ENCODE peak calls at places on chromosomes 4 and X, in six cellular contexts. Z, K, E, G, L and C are unnamed samples.

GRCh38 chr4:2135083-2135482 is 76.0 kb downstream of the NAT8L start:
- DNase-seq in Z (no peak), K (no peak), E (no peak), G (no peak), L (peak; percentile 26), C (no peak)

GRCh38 chr4:123350726-123351125 is 45.9 kb upstream of the SPRY1 start:
- DNase-seq in Z (no peak), K (no peak), E (no peak), G (no peak), L (no peak), C (no peak)

GRCh38 chr4:139403457-139403856 is 50.5 kb upstream of the RAB33B start:
- DNase-seq in Z (no peak), K (no peak), E (no peak), G (no peak), L (no peak), C (no peak)

GRCh38 chr4:13348216-13348615 is 135.9 kb downstream of the RAB28 start:
- DNase-seq in Z (no peak), K (no peak), E (no peak), G (no peak), L (no peak), C (no peak)

GRCh38 chr4:41678086-41678485 is 70.4 kb downstream of the PHOX2B start:
- DNase-seq in Z (no peak), K (no peak), E (no peak), G (no peak), L (no peak), C (no peak)

GRCh38 chr4:40687676-40688389 is 58.2 kb upstream of the RBM47 start:
- DNase-seq in Z (no peak), K (no peak), E (no peak), G (no peak), L (no peak), C (no peak)

GRCh38 chrX:13598877-13599276 is 29.5 kb downstream of the EGFL6 start:
- DNase-seq in Z (no peak), K (peak; percentile 9), E (no peak), G (no peak), L (no peak), C (no peak)

GRCh38 chrX:10512258-10512657 is 108.1 kb downstream of the MID1 start:
- DNase-seq in Z (no peak), K (no peak), E (no peak), G (no peak), L (no peak), C (no peak)

GRCh38 chrX:130716822-130717405 is 186.1 kb downstream of the ENOX2 start:
- DNase-seq in Z (no peak), K (no peak), E (no peak), G (no peak), L (no peak), C (no peak)

GRCh38 chrX:11970935-11971334 is 167.3 kb upstream of the FRMPD4 start:
- DNase-seq in Z (no peak), K (no peak), E (no peak), G (no peak), L (no peak), C (no peak)

GRCh38 chrX:57821703-57822375 is 88.4 kb downstream of the ZXDA start:
- DNase-seq in Z (no peak), K (peak; percentile 52), E (peak; percentile 17), G (peak; percentile 0), L (peak; percentile 27), C (peak; percentile 32)

GRCh38 chrX:154487518-154488290 is 1.3 kb upstream of the UBL4A start:
- DNase-seq in Z (no peak), K (no peak), E (no peak), G (no peak), L (no peak), C (no peak)

GRCh38 chrX:119399772-119400101 is 601 bp downstream of the SLC25A43 start:
- DNase-seq in Z (no peak), K (no peak), E (no peak), G (no peak), L (no peak), C (no peak)

GRCh38 chrX:826026-826425 is 195.4 kb downstream of the SHOX start:
- DNase-seq in Z (no peak), K (no peak), E (no peak), G (no peak), L (no peak), C (no peak)

GRCh38 chr4:82614868-82615449 is 53.2 kb upstream of the TMEM150C start:
- DNase-seq in Z (no peak), K (no peak), E (no peak), G (no peak), L (no peak), C (no peak)

GRCh38 chr4:95314573-95314972 is 234.2 kb downstream of the UNC5C start:
- DNase-seq in Z (no peak), K (no peak), E (no peak), G (no peak), L (no peak), C (no peak)

GRCh38 chrX:57137481-57137880 is 284 bp upstream of the SPIN2A start:
- DNase-seq in Z (no peak), K (peak; percentile 55), E (no peak), G (no peak), L (no peak), C (no peak)

GRCh38 chrX:72255445-72255844 is 16.6 kb upstream of the ERCC6L start:
- DNase-seq in Z (no peak), K (no peak), E (peak; percentile 26), G (no peak), L (no peak), C (peak; percentile 41)

GRCh38 chrX:49172280-49172780 is 632 bp downstream of the PLP2 start:
- DNase-seq in Z (peak; percentile 87), K (peak; percentile 51), E (peak; percentile 78), G (no peak), L (peak; percentile 77), C (peak; percentile 70)

GRCh38 chrX:110852180-110852579 is 56.6 kb upstream of the CHRDL1 start:
- DNase-seq in Z (no peak), K (peak; percentile 27), E (no peak), G (no peak), L (no peak), C (no peak)

GRCh38 chr4:73257242-73257994 is 1.2 kb downstream of the ANKRD17 start:
- DNase-seq in Z (peak; percentile 86), K (peak; percentile 84), E (peak; percentile 79), G (no peak), L (peak; percentile 63), C (peak; percentile 73)

GRCh38 chrX:16807548-16807947 is 21.3 kb downstream of the TXLNG start:
- DNase-seq in Z (no peak), K (peak; percentile 43), E (no peak), G (no peak), L (no peak), C (no peak)

GRCh38 chr4:129355529-129355928 is 259.6 kb downstream of the C4orf33 start:
- DNase-seq in Z (no peak), K (peak; percentile 12), E (no peak), G (no peak), L (no peak), C (no peak)

GRCh38 chr4:815464-816146 is 10.3 kb downstream of the CPLX1 start:
- DNase-seq in Z (peak; percentile 35), K (no peak), E (no peak), G (no peak), L (no peak), C (no peak)

GRCh38 chr4:140426610-140427103 is 791 bp downstream of the CLGN start:
- DNase-seq in Z (no peak), K (no peak), E (no peak), G (no peak), L (peak; percentile 11), C (no peak)

GRCh38 chr4:187544461-187545053 is 451.0 kb upstream of the ZFP42 start:
- DNase-seq in Z (no peak), K (no peak), E (no peak), G (no peak), L (no peak), C (no peak)

GRCh38 chr4:110135523-110135922 is 62.9 kb downstream of the ELOVL6 start:
- DNase-seq in Z (no peak), K (no peak), E (no peak), G (no peak), L (no peak), C (no peak)

GRCh38 chrX:21374994-21375794 is 976 bp downstream of the CNKSR2 start:
- DNase-seq in Z (peak; percentile 70), K (no peak), E (no peak), G (no peak), L (peak; percentile 12), C (no peak)

GRCh38 chr4:160370046-160370445 is 1267.2 kb downstream of the RAPGEF2 start:
- DNase-seq in Z (no peak), K (no peak), E (no peak), G (no peak), L (no peak), C (no peak)

GRCh38 chrX:140040397-140040796 is 75.1 kb upstream of the CXorf66 start:
- DNase-seq in Z (no peak), K (peak; percentile 43), E (no peak), G (no peak), L (no peak), C (no peak)

GRCh38 chrX:74389016-74389415 is 32.3 kb upstream of the SLC16A2 start:
- DNase-seq in Z (no peak), K (no peak), E (no peak), G (no peak), L (no peak), C (no peak)

GRCh38 chrX:74940414-74940813 is 15.2 kb upstream of the NEXMIF start:
- DNase-seq in Z (no peak), K (no peak), E (no peak), G (no peak), L (no peak), C (no peak)

GRCh38 chrX:155997436-155997835 is at the start of gene IL9R:
- DNase-seq in Z (no peak), K (no peak), E (no peak), G (no peak), L (peak; percentile 69), C (no peak)

GRCh38 chrX:30941898-30942297 is 52.8 kb upstream of the TAB3 start:
- DNase-seq in Z (no peak), K (no peak), E (no peak), G (no peak), L (no peak), C (no peak)

GRCh38 chr4:126807132-126807531 is 825.6 kb upstream of the INTU start:
- DNase-seq in Z (no peak), K (no peak), E (no peak), G (no peak), L (no peak), C (no peak)